ENCODE peak calls at places on chromosome 19, in ten cellular contexts. C, W, Q, E, N, K, P, T, B and X are unnamed samples.

GRCh38 chr19:3176715-3177501 is 1.7 kb upstream of the S1PR4 start:
- DNase-seq in C (no peak), N (no peak), K (no peak), B (no peak), E (no peak), W (peak), P (peak), Q (peak), T (no peak), X (no peak)

GRCh38 chr19:14113762-14114414 is 3.7 kb downstream of the PRKACA start:
- DNase-seq in B (no peak), E (no peak), K (no peak), N (no peak), C (no peak), W (peak), T (no peak), P (peak), Q (no peak), X (peak)

GRCh38 chr19:5652261-5652660 is 28.1 kb downstream of the MICOS13 start:
- DNase-seq in E (no peak), C (no peak), K (no peak), P (no peak), N (no peak), T (no peak), Q (no peak), B (no peak), W (no peak), X (no peak)

GRCh38 chr19:14654786-14655185 is 19.9 kb downstream of the ADGRE3 start:
- DNase-seq in E (no peak), C (no peak), P (no peak), K (no peak), N (no peak), B (no peak), Q (no peak), W (no peak), T (no peak), X (no peak)

GRCh38 chr19:51063664-51064063 is 1.2 kb downstream of the KLK13 start:
- DNase-seq in T (no peak), N (no peak), C (no peak), Q (no peak), B (no peak), E (no peak), P (no peak), K (no peak), W (no peak), X (no peak)

GRCh38 chr19:2982983-2983350 is 5.6 kb downstream of the TLE6 start:
- DNase-seq in N (peak), E (no peak), C (no peak), B (peak), Q (peak), W (no peak), P (no peak), K (peak), T (peak), X (no peak)

GRCh38 chr19:41882568-41883462 is at the start of gene ARHGEF1:
- DNase-seq in Q (peak), W (peak), K (no peak), E (no peak), P (peak), T (peak), C (peak), B (peak), N (no peak), X (peak)

GRCh38 chr19:7294571-7295212 is 478 bp upstream of the INSR start:
- DNase-seq in N (peak), Q (peak), E (peak), W (no peak), K (peak), C (peak), B (peak), T (peak), P (no peak), X (peak)

GRCh38 chr19:43625918-43626579 is 6.6 kb upstream of the ZNF428 start:
- DNase-seq in E (no peak), P (no peak), W (no peak), T (peak), B (no peak), C (peak), K (no peak), Q (no peak), N (no peak), X (peak)

GRCh38 chr19:3048190-3048533 is 14.1 kb downstream of the TLE5 start:
- DNase-seq in T (no peak), K (no peak), N (no peak), W (no peak), E (no peak), Q (no peak), B (no peak), P (no peak), C (no peak), X (no peak)

GRCh38 chr19:7460562-7460966 is 28.3 kb downstream of the PEX11G start:
- DNase-seq in P (no peak), N (no peak), B (no peak), W (no peak), C (no peak), T (peak), E (no peak), Q (peak), K (no peak), X (no peak)

GRCh38 chr19:27986299-27986698 is 1226.7 kb downstream of the UQCRFS1 start:
- DNase-seq in B (no peak), N (no peak), E (no peak), Q (no peak), C (no peak), W (no peak), K (no peak), P (no peak), T (no peak), X (no peak)

GRCh38 chr19:55253264-55253663 is 5.6 kb downstream of the PPP6R1 start:
- DNase-seq in T (no peak), B (no peak), E (no peak), P (no peak), N (no peak), C (peak), W (no peak), K (no peak), Q (no peak), X (no peak)

GRCh38 chr19:11261902-11262839 is at the start of gene DOCK6:
- DNase-seq in P (no peak), T (no peak), N (no peak), E (no peak), K (no peak), W (no peak), Q (no peak), B (no peak), C (peak), X (peak)

GRCh38 chr19:29571181-29571580 is 34.9 kb upstream of the POP4 start:
- DNase-seq in W (no peak), C (no peak), P (no peak), Q (no peak), B (no peak), N (no peak), T (no peak), E (no peak), K (no peak), X (no peak)

GRCh38 chr19:42175952-42176648 is 41.4 kb downstream of the DEDD2 start:
- DNase-seq in K (no peak), W (no peak), C (peak), B (no peak), E (no peak), Q (peak), P (no peak), N (no peak), T (peak), X (peak)

GRCh38 chr19:32459199-32459865 is 53.8 kb downstream of the DPY19L3 start:
- DNase-seq in K (no peak), W (no peak), P (no peak), E (no peak), C (no peak), N (no peak), B (no peak), T (no peak), Q (no peak), X (no peak)

GRCh38 chr19:15315101-15315500 is 17.2 kb downstream of the BRD4 start:
- DNase-seq in B (no peak), W (no peak), T (no peak), K (no peak), N (no peak), Q (no peak), E (no peak), P (no peak), C (no peak), X (no peak)

GRCh38 chr19:38805180-38805579 is 7.6 kb downstream of the LGALS4 start:
- DNase-seq in W (no peak), E (no peak), K (no peak), B (no peak), Q (no peak), N (no peak), T (no peak), P (no peak), C (no peak), X (no peak)

GRCh38 chr19:32098953-32099352 is 246.5 kb upstream of the ZNF507 start:
- DNase-seq in N (no peak), P (no peak), W (no peak), K (no peak), E (no peak), T (no peak), B (no peak), C (no peak), Q (no peak), X (peak)

GRCh38 chr19:4449022-4449825 is 8.4 kb downstream of the UBXN6 start:
- DNase-seq in N (peak), E (peak), W (no peak), Q (no peak), K (no peak), P (no peak), C (no peak), T (no peak), B (no peak), X (no peak)

GRCh38 chr19:39416626-39417120 is 4.2 kb downstream of the PLEKHG2 start:
- DNase-seq in T (no peak), B (no peak), W (no peak), N (no peak), E (no peak), K (no peak), Q (no peak), C (no peak), P (no peak), X (no peak)

GRCh38 chr19:10105241-10106099 is 692 bp upstream of the PPAN start:
- DNase-seq in T (no peak), W (peak), C (peak), P (peak), E (no peak), K (no peak), Q (no peak), B (no peak), N (no peak), X (no peak)

GRCh38 chr19:16374436-16374835 is 49.8 kb downstream of the KLF2 start:
- DNase-seq in E (no peak), W (peak), N (no peak), P (no peak), C (no peak), T (no peak), B (no peak), Q (no peak), K (no peak), X (no peak)

GRCh38 chr19:58518261-58519086 is 1.1 kb downstream of the ZBTB45 start:
- DNase-seq in P (no peak), C (no peak), W (peak), N (no peak), E (no peak), B (no peak), Q (no peak), T (no peak), K (no peak), X (no peak)

GRCh38 chr19:53868091-53868891 is 608 bp downstream of the MYADM start:
- DNase-seq in Q (peak), N (no peak), W (peak), P (peak), K (no peak), B (no peak), C (peak), E (no peak), T (peak), X (peak)

GRCh38 chr19:38285567-38285966 is 18.5 kb upstream of the C19orf33 start:
- DNase-seq in E (no peak), K (no peak), B (no peak), W (no peak), C (no peak), Q (no peak), P (no peak), N (no peak), T (no peak), X (no peak)

GRCh38 chr19:46931197-46931596 is 70.4 kb downstream of the ARHGAP35 start:
- DNase-seq in W (no peak), C (no peak), Q (no peak), E (no peak), T (no peak), P (no peak), B (no peak), K (no peak), N (no peak), X (no peak)

GRCh38 chr19:38020331-38020730 is 113.3 kb downstream of the SIPA1L3 start:
- DNase-seq in B (no peak), K (no peak), T (no peak), W (no peak), P (no peak), E (no peak), N (no peak), Q (no peak), C (no peak), X (no peak)

GRCh38 chr19:40954573-40954972 is 36.5 kb upstream of the CYP2B6 start:
- DNase-seq in C (no peak), Q (no peak), W (peak), T (no peak), P (no peak), K (no peak), E (no peak), B (no peak), N (no peak), X (peak)

GRCh38 chr19:42352216-42352892 is 26.9 kb downstream of the MEGF8 start:
- DNase-seq in Q (peak), K (no peak), P (no peak), C (no peak), E (peak), B (peak), T (no peak), N (no peak), W (peak), X (peak)

GRCh38 chr19:16342002-16342715 is 17.5 kb downstream of the KLF2 start:
- DNase-seq in W (peak), K (no peak), E (no peak), T (peak), C (peak), B (no peak), N (no peak), Q (peak), P (no peak), X (no peak)

GRCh38 chr19:33390908-33391630 is 17.6 kb downstream of the CEBPG start:
- DNase-seq in Q (no peak), T (no peak), N (no peak), C (no peak), E (no peak), W (no peak), B (no peak), K (no peak), P (no peak), X (no peak)